ENCODE peak calls at places on chromosomes 16 and 17, in five cellular contexts. One of them, this sample, is unnamed.

GRCh38 chr16:80462902-80463301 is 77.9 kb upstream of the DYNLRB2 start:
- DNase-seq in PC-3: no peak
- DNase-seq in neural progenitor cell: no peak
- DNase-seq in K562: no peak
- DNase-seq in IMR-90: no peak
- DNase-seq in this sample: no peak

GRCh38 chr17:32356378-32356743 is 6.4 kb downstream of the ZNF207 start:
- DNase-seq in PC-3: no peak
- DNase-seq in neural progenitor cell: no peak
- DNase-seq in K562: no peak
- DNase-seq in IMR-90: no peak
- DNase-seq in this sample: no peak

GRCh38 chr16:83143788-83144187 is 517.0 kb downstream of the CDH13 start:
- DNase-seq in PC-3: no peak
- DNase-seq in neural progenitor cell: peak; percentile 9
- DNase-seq in K562: no peak
- DNase-seq in IMR-90: peak; percentile 82
- DNase-seq in this sample: no peak

GRCh38 chr16:3780570-3780969 is 63.2 kb upstream of the TRAP1 start:
- DNase-seq in PC-3: peak; percentile 12
- DNase-seq in neural progenitor cell: no peak
- DNase-seq in K562: no peak
- DNase-seq in IMR-90: peak; percentile 19
- DNase-seq in this sample: no peak

GRCh38 chr17:45927247-45927646 is 32.9 kb downstream of the MAPT start:
- DNase-seq in PC-3: no peak
- DNase-seq in neural progenitor cell: no peak
- DNase-seq in K562: no peak
- DNase-seq in IMR-90: no peak
- DNase-seq in this sample: no peak

GRCh38 chr17:68152161-68152571 is 95.7 kb upstream of the AMZ2 start:
- DNase-seq in PC-3: no peak
- DNase-seq in neural progenitor cell: no peak
- DNase-seq in K562: peak; percentile 44
- DNase-seq in IMR-90: no peak
- DNase-seq in this sample: no peak

GRCh38 chr17:60145006-60145935 is 4.5 kb upstream of the CA4 start:
- DNase-seq in PC-3: peak; percentile 28
- DNase-seq in neural progenitor cell: peak; percentile 91
- DNase-seq in K562: no peak
- DNase-seq in IMR-90: no peak
- DNase-seq in this sample: no peak

GRCh38 chr16:6988846-6989245 is 343.8 kb upstream of the RBFOX1 start:
- DNase-seq in PC-3: no peak
- DNase-seq in neural progenitor cell: no peak
- DNase-seq in K562: no peak
- DNase-seq in IMR-90: no peak
- DNase-seq in this sample: no peak

GRCh38 chr17:78111012-78111726 is 17.4 kb downstream of the TMC6 start:
- DNase-seq in PC-3: no peak
- DNase-seq in neural progenitor cell: no peak
- DNase-seq in K562: no peak
- DNase-seq in IMR-90: no peak
- DNase-seq in this sample: no peak

GRCh38 chr16:3484328-3485096 is 10.8 kb downstream of the C16orf90 start:
- DNase-seq in PC-3: no peak
- DNase-seq in neural progenitor cell: no peak
- DNase-seq in K562: no peak
- DNase-seq in IMR-90: no peak
- DNase-seq in this sample: no peak

GRCh38 chr17:48878920-48879898 is 13.4 kb upstream of the ATP5MC1 start:
- DNase-seq in PC-3: peak; percentile 91
- DNase-seq in neural progenitor cell: peak; percentile 80
- DNase-seq in K562: peak; percentile 89
- DNase-seq in IMR-90: peak; percentile 66
- DNase-seq in this sample: peak; percentile 72

GRCh38 chr16:4686497-4687210 is 6.7 kb upstream of the NUDT16L1 start:
- DNase-seq in PC-3: no peak
- DNase-seq in neural progenitor cell: no peak
- DNase-seq in K562: no peak
- DNase-seq in IMR-90: no peak
- DNase-seq in this sample: no peak

GRCh38 chr17:79400989-79401703 is 209.7 kb downstream of the RBFOX3 start:
- DNase-seq in PC-3: peak; percentile 76
- DNase-seq in neural progenitor cell: peak; percentile 84
- DNase-seq in K562: peak; percentile 94
- DNase-seq in IMR-90: peak; percentile 36
- DNase-seq in this sample: peak; percentile 76

GRCh38 chr16:11396241-11397048 is 51.2 kb downstream of the RMI2 start:
- DNase-seq in PC-3: peak; percentile 76
- DNase-seq in neural progenitor cell: peak; percentile 87
- DNase-seq in K562: peak; percentile 91
- DNase-seq in IMR-90: peak; percentile 60
- DNase-seq in this sample: peak; percentile 70

GRCh38 chr17:40024901-40025300 is 9.7 kb downstream of the CSF3 start:
- DNase-seq in PC-3: no peak
- DNase-seq in neural progenitor cell: no peak
- DNase-seq in K562: no peak
- DNase-seq in IMR-90: no peak
- DNase-seq in this sample: no peak

GRCh38 chr17:8366231-8366630 is 10.3 kb downstream of the KRABD2 start:
- DNase-seq in PC-3: peak; percentile 58
- DNase-seq in neural progenitor cell: no peak
- DNase-seq in K562: no peak
- DNase-seq in IMR-90: peak; percentile 84
- DNase-seq in this sample: no peak

GRCh38 chr16:3494574-3494973 is 715 bp downstream of the C16orf90 start:
- DNase-seq in PC-3: no peak
- DNase-seq in neural progenitor cell: no peak
- DNase-seq in K562: no peak
- DNase-seq in IMR-90: no peak
- DNase-seq in this sample: no peak

GRCh38 chr16:67158637-67159600 is 790 bp downstream of the TRADD start:
- DNase-seq in PC-3: peak; percentile 49
- DNase-seq in neural progenitor cell: peak; percentile 70
- DNase-seq in K562: peak; percentile 64
- DNase-seq in IMR-90: no peak
- DNase-seq in this sample: peak; percentile 77

GRCh38 chr17:69810326-69811035 is 264.5 kb upstream of the KCNJ16 start:
- DNase-seq in PC-3: peak; percentile 66
- DNase-seq in neural progenitor cell: no peak
- DNase-seq in K562: no peak
- DNase-seq in IMR-90: no peak
- DNase-seq in this sample: no peak

GRCh38 chr17:27569257-27569722 is 61.7 kb upstream of the LGALS9 start:
- DNase-seq in PC-3: peak; percentile 31
- DNase-seq in neural progenitor cell: peak; percentile 66
- DNase-seq in K562: peak; percentile 91
- DNase-seq in IMR-90: peak; percentile 34
- DNase-seq in this sample: peak; percentile 15

GRCh38 chr16:82050909-82051357 is 15.9 kb downstream of the HSD17B2 start:
- DNase-seq in PC-3: no peak
- DNase-seq in neural progenitor cell: no peak
- DNase-seq in K562: no peak
- DNase-seq in IMR-90: no peak
- DNase-seq in this sample: no peak

GRCh38 chr17:17205368-17206148 is 575 bp downstream of the PLD6 start:
- DNase-seq in PC-3: peak; percentile 71
- DNase-seq in neural progenitor cell: no peak
- DNase-seq in K562: peak; percentile 67
- DNase-seq in IMR-90: peak; percentile 21
- DNase-seq in this sample: peak; percentile 62

GRCh38 chr16:86874141-86874540 is 295.8 kb downstream of the FOXL1 start:
- DNase-seq in PC-3: peak; percentile 53
- DNase-seq in neural progenitor cell: peak; percentile 58
- DNase-seq in K562: peak; percentile 68
- DNase-seq in IMR-90: no peak
- DNase-seq in this sample: peak; percentile 48

GRCh38 chr16:49564577-49565224 is 191.1 kb downstream of the C16orf78 start:
- DNase-seq in PC-3: no peak
- DNase-seq in neural progenitor cell: no peak
- DNase-seq in K562: no peak
- DNase-seq in IMR-90: no peak
- DNase-seq in this sample: no peak

GRCh38 chr16:70740919-70741778 is 55.3 kb upstream of the MTSS2 start:
- DNase-seq in PC-3: no peak
- DNase-seq in neural progenitor cell: no peak
- DNase-seq in K562: no peak
- DNase-seq in IMR-90: peak; percentile 87
- DNase-seq in this sample: no peak

GRCh38 chr17:73481672-73482071 is 162.6 kb downstream of the SDK2 start:
- DNase-seq in PC-3: no peak
- DNase-seq in neural progenitor cell: no peak
- DNase-seq in K562: no peak
- DNase-seq in IMR-90: no peak
- DNase-seq in this sample: no peak

DNA sequence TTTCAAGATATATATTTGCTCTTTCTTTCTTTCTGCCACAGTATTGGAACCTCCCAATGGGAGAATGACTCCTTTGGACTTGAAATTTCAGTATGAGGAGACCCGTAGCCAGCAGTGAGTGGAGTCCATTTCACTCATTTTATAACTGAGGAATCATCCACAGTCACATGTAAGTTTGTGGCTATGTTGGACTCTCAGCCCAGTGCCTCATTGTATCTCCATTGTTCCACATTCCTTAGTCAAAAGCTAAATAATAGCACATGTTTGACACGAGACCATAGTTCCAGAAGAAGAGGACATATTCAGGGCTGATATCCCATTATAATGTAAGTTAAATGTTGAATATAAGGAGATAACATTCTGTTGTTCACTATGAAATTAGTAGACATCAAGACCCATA is 12.7 kb upstream of the SPAG9 start:
- DNase-seq in PC-3: no peak
- DNase-seq in neural progenitor cell: no peak
- DNase-seq in K562: no peak
- DNase-seq in IMR-90: no peak
- DNase-seq in this sample: no peak
- H3K27ac ChIP-seq in PC-3: peak overlapping the region; percentile 4
- H3K27ac ChIP-seq in neural progenitor cell: no peak overlapping the region
- H3K27ac ChIP-seq in K562: peak overlapping the region; percentile 32
- H3K27ac ChIP-seq in IMR-90: no peak overlapping the region
- H3K27ac ChIP-seq in this sample: no peak overlapping the region

DNA sequence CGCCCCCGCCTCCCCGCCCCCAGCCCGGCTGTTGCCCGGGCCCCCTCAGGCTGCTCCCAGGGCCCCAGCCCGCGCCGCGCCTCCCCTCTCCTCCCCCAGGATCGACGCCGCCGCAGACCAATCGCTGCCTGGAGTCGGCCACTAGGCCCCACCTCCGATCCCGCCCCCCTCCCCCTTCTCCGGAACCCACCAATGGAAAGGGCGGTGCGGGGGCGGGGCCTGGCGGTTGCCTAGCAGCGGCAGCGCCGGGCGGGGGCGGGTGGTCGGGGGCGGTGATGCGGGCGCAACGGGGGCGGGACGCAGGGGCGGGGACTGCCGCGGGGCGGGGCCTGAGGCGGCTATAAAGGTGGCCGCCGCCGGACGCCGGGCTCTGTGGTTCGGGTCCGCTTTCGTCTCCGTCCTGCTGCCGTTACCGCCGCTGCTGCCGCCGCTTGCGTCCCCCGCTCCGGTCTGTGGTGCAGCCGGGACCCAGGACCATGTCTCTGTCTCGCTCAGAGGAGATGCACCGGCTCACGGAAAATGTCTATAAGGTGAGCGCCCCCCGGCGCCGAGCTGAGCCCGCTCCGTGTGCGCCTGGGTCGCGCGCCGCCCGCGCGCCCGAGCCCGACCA is at the start of gene BAIAP2:
- DNase-seq in PC-3: peak; percentile 91
- DNase-seq in neural progenitor cell: peak; percentile 98
- DNase-seq in K562: peak; percentile 98
- DNase-seq in IMR-90: peak; percentile 90
- DNase-seq in this sample: peak; percentile 96
- H2AFZ ChIP-seq in PC-3: peak within 1 kb of the TSS; percentile 78
- H2AFZ ChIP-seq in neural progenitor cell: no peak within 1 kb of the TSS
- H2AFZ ChIP-seq in K562: peak within 1 kb of the TSS; percentile 68
- H2AFZ ChIP-seq in IMR-90: peak within 1 kb of the TSS; percentile 92
- H2AFZ ChIP-seq in this sample: peak within 1 kb of the TSS; percentile 85

DNA sequence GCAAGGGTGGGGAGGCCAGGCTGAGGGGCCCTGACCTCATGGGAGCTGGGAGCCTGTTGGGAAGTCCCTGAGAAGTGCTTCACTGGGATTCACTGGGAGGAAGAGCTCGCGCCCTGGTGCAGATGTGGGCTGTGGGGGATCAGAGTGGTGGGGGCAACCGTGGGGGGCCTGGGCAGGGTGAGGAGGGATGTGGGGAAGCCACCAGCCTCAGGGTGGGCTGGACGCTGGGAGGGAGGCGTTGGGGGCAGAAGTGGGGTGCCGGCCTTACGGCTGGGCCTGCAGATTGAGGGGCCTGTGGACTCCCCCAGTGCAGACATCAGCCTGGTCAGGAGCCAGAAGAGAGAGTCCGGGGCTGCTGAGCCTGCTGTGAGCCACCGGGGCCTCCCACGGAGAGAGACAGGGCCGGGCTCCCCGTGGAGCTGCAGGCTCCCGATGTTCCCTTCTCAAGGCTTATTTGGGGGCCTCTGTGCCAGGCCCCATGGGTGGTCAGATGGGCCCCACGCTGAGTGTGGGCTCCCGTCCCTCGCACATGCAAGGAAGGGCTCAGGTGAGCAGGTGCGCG is 7.8 kb downstream of the DPEP1 start:
- DNase-seq in PC-3: no peak
- DNase-seq in neural progenitor cell: no peak
- DNase-seq in K562: no peak
- DNase-seq in IMR-90: no peak
- DNase-seq in this sample: no peak
- H3K4me1 ChIP-seq in PC-3: no peaks in the 10 kb centered on the region
- H3K4me1 ChIP-seq in neural progenitor cell: peaks cover 18% of the 10 kb centered on the region
- H3K4me1 ChIP-seq in K562: peaks cover 42% of the 10 kb centered on the region
- H3K4me1 ChIP-seq in IMR-90: peaks cover 2% of the 10 kb centered on the region
- H3K4me1 ChIP-seq in this sample: no peaks in the 10 kb centered on the region

DNA sequence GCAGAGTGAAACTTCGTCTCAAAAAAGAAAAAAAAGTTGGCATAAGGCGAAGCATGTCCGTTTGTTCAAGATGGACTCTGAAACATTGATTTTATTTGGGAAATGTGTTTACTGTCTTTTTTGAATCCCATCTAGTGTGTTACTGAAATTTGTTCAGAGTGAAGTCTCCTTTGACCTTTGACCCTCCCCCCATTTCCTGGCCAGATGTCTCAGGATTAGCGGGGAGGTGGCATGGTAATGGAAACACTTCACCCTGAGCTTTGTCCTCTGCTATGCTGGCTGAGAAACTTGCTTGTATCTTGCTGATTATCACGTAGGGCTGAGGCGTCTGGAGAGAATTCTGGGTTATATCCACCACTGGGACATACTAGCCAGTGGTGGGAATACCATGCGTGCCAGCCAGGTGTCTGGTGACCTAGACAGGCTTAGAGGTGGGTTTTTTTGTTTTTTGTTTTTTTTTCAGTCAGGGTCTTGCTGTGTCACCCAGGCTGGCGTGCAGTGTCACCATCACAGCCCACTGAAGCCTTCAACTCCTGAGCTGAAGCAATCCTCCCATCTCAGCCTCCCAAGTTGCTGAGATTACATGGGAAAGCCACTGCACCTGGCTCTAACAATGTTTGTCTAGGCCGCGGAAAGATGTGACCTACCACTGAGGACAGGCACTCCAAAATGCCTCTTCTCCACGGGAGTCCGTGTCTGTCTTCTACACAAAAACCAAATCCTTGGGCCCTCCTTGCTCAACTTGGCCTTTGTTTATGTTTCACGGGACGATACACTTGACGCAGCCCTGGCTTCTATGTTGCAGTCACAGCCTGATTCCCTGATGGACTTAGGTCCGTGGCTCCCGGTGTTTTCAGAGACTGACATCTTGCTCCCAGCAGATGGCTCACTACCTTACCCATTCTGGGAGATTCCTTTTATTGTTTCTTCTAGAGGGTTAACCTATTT is 6.6 kb upstream of the GALK1 start:
- DNase-seq in PC-3: peak; percentile 59
- DNase-seq in neural progenitor cell: no peak
- DNase-seq in K562: no peak
- DNase-seq in IMR-90: peak; percentile 25
- DNase-seq in this sample: no peak
- H3K27ac ChIP-seq in PC-3: no peak overlapping the region
- H3K27ac ChIP-seq in neural progenitor cell: no peak overlapping the region
- H3K27ac ChIP-seq in K562: no peak overlapping the region
- H3K27ac ChIP-seq in IMR-90: no peak overlapping the region
- H3K27ac ChIP-seq in this sample: no peak overlapping the region